ENCODE peak calls at places on chromosomes 4 and X, in ten cellular contexts. One of them, this sample, is unnamed.

GRCh38 chrX:139026406-139027200 is 315.1 kb upstream of the FGF13 start:
- DNase-seq in astrocyte of the spinal cord: no peak
- DNase-seq in heart right ventricle: no peak
- DNase-seq in adrenal gland: no peak
- DNase-seq in ELR: no peak
- DNase-seq in WTC11: no peak
- DNase-seq in activated T-cell treated with anti-CD3 and anti-CD28 coated beads, Interleukin-2, amount 50 U/mL, for 48 hours: no peak
- DNase-seq in fibroblast of the conjunctiva: no peak
- DNase-seq in activated CD8-positive, alpha-beta memory T cell treated with anti-CD3 and anti-CD28 coated beads for 48 hours: no peak
- DNase-seq in fibroblast of lung: no peak
- DNase-seq in this sample: no peak

GRCh38 chrX:97672608-97673007 is 788.9 kb downstream of the RPA4 start:
- DNase-seq in astrocyte of the spinal cord: no peak
- DNase-seq in heart right ventricle: no peak
- DNase-seq in adrenal gland: no peak
- DNase-seq in ELR: no peak
- DNase-seq in WTC11: no peak
- DNase-seq in activated T-cell treated with anti-CD3 and anti-CD28 coated beads, Interleukin-2, amount 50 U/mL, for 48 hours: no peak
- DNase-seq in fibroblast of the conjunctiva: no peak
- DNase-seq in activated CD8-positive, alpha-beta memory T cell treated with anti-CD3 and anti-CD28 coated beads for 48 hours: no peak
- DNase-seq in fibroblast of lung: no peak
- DNase-seq in this sample: no peak

GRCh38 chr4:118206627-118207026 is 146.2 kb downstream of the PRSS12 start:
- DNase-seq in astrocyte of the spinal cord: no peak
- DNase-seq in heart right ventricle: no peak
- DNase-seq in adrenal gland: no peak
- DNase-seq in ELR: no peak
- DNase-seq in WTC11: no peak
- DNase-seq in activated T-cell treated with anti-CD3 and anti-CD28 coated beads, Interleukin-2, amount 50 U/mL, for 48 hours: no peak
- DNase-seq in fibroblast of the conjunctiva: no peak
- DNase-seq in activated CD8-positive, alpha-beta memory T cell treated with anti-CD3 and anti-CD28 coated beads for 48 hours: no peak
- DNase-seq in fibroblast of lung: no peak
- DNase-seq in this sample: no peak

GRCh38 chrX:27883468-27884092 is 75.8 kb downstream of the MAGEB10 start:
- DNase-seq in astrocyte of the spinal cord: no peak
- DNase-seq in heart right ventricle: no peak
- DNase-seq in adrenal gland: no peak
- DNase-seq in ELR: no peak
- DNase-seq in WTC11: no peak
- DNase-seq in activated T-cell treated with anti-CD3 and anti-CD28 coated beads, Interleukin-2, amount 50 U/mL, for 48 hours: no peak
- DNase-seq in fibroblast of the conjunctiva: no peak
- DNase-seq in activated CD8-positive, alpha-beta memory T cell treated with anti-CD3 and anti-CD28 coated beads for 48 hours: no peak
- DNase-seq in fibroblast of lung: no peak
- DNase-seq in this sample: no peak

GRCh38 chrX:78513996-78514745 is 145.0 kb downstream of the RTL3 start:
- DNase-seq in astrocyte of the spinal cord: no peak
- DNase-seq in heart right ventricle: no peak
- DNase-seq in adrenal gland: no peak
- DNase-seq in ELR: no peak
- DNase-seq in WTC11: no peak
- DNase-seq in activated T-cell treated with anti-CD3 and anti-CD28 coated beads, Interleukin-2, amount 50 U/mL, for 48 hours: no peak
- DNase-seq in fibroblast of the conjunctiva: no peak
- DNase-seq in activated CD8-positive, alpha-beta memory T cell treated with anti-CD3 and anti-CD28 coated beads for 48 hours: no peak
- DNase-seq in fibroblast of lung: no peak
- DNase-seq in this sample: no peak

GRCh38 chr4:95599777-95600436 is 51.1 kb upstream of the UNC5C start:
- DNase-seq in astrocyte of the spinal cord: no peak
- DNase-seq in heart right ventricle: no peak
- DNase-seq in adrenal gland: no peak
- DNase-seq in ELR: no peak
- DNase-seq in WTC11: no peak
- DNase-seq in activated T-cell treated with anti-CD3 and anti-CD28 coated beads, Interleukin-2, amount 50 U/mL, for 48 hours: no peak
- DNase-seq in fibroblast of the conjunctiva: no peak
- DNase-seq in activated CD8-positive, alpha-beta memory T cell treated with anti-CD3 and anti-CD28 coated beads for 48 hours: no peak
- DNase-seq in fibroblast of lung: peak; percentile 3
- DNase-seq in this sample: no peak

GRCh38 chrX:37470711-37471110 is 100.8 kb upstream of the LANCL3 start:
- DNase-seq in astrocyte of the spinal cord: no peak
- DNase-seq in heart right ventricle: no peak
- DNase-seq in adrenal gland: no peak
- DNase-seq in ELR: no peak
- DNase-seq in WTC11: no peak
- DNase-seq in activated T-cell treated with anti-CD3 and anti-CD28 coated beads, Interleukin-2, amount 50 U/mL, for 48 hours: no peak
- DNase-seq in fibroblast of the conjunctiva: no peak
- DNase-seq in activated CD8-positive, alpha-beta memory T cell treated with anti-CD3 and anti-CD28 coated beads for 48 hours: no peak
- DNase-seq in fibroblast of lung: no peak
- DNase-seq in this sample: no peak

GRCh38 chr4:117455088-117455487 is 369.7 kb upstream of the TRAM1L1 start:
- DNase-seq in astrocyte of the spinal cord: no peak
- DNase-seq in heart right ventricle: no peak
- DNase-seq in adrenal gland: no peak
- DNase-seq in ELR: no peak
- DNase-seq in WTC11: no peak
- DNase-seq in activated T-cell treated with anti-CD3 and anti-CD28 coated beads, Interleukin-2, amount 50 U/mL, for 48 hours: no peak
- DNase-seq in fibroblast of the conjunctiva: no peak
- DNase-seq in activated CD8-positive, alpha-beta memory T cell treated with anti-CD3 and anti-CD28 coated beads for 48 hours: no peak
- DNase-seq in fibroblast of lung: no peak
- DNase-seq in this sample: no peak

GRCh38 chrX:114178126-114178525 is 405.8 kb upstream of the HTR2C start:
- DNase-seq in astrocyte of the spinal cord: peak; percentile 1
- DNase-seq in heart right ventricle: no peak
- DNase-seq in adrenal gland: no peak
- DNase-seq in ELR: no peak
- DNase-seq in WTC11: no peak
- DNase-seq in activated T-cell treated with anti-CD3 and anti-CD28 coated beads, Interleukin-2, amount 50 U/mL, for 48 hours: no peak
- DNase-seq in fibroblast of the conjunctiva: no peak
- DNase-seq in activated CD8-positive, alpha-beta memory T cell treated with anti-CD3 and anti-CD28 coated beads for 48 hours: no peak
- DNase-seq in fibroblast of lung: no peak
- DNase-seq in this sample: no peak

GRCh38 chr4:165359501-165359900 is 19.3 kb upstream of the CPE start:
- DNase-seq in astrocyte of the spinal cord: no peak
- DNase-seq in heart right ventricle: no peak
- DNase-seq in adrenal gland: no peak
- DNase-seq in ELR: peak; percentile 22
- DNase-seq in WTC11: no peak
- DNase-seq in activated T-cell treated with anti-CD3 and anti-CD28 coated beads, Interleukin-2, amount 50 U/mL, for 48 hours: no peak
- DNase-seq in fibroblast of the conjunctiva: no peak
- DNase-seq in activated CD8-positive, alpha-beta memory T cell treated with anti-CD3 and anti-CD28 coated beads for 48 hours: no peak
- DNase-seq in fibroblast of lung: peak; percentile 47
- DNase-seq in this sample: no peak

This sample was measured in ascending aorta.